ENCODE peak calls at places on chromosomes 1 and 21, in four cellular contexts. T is K562, G is A549, K is HepG2. I is an unnamed sample.
A peak's percentile ranks its signal among the peaks of the same experiment; 100 is the strongest.

GRCh38 chr1:161834967-161835366 is 68.8 kb downstream of the ATF6 start:
- DNase-seq in T (no peak), G (no peak), K (no peak), I (no peak)

GRCh38 chr1:105652109-105652508 is 1404.4 kb upstream of the PRMT6 start:
- DNase-seq in G (no peak), T (no peak), K (no peak), I (no peak)

GRCh38 chr1:227994632-227995300 is 12.0 kb upstream of the WNT3A start:
- DNase-seq in K (no peak), T (peak; percentile 9), G (no peak), I (no peak)

GRCh38 chr21:29825936-29826335 is 113.9 kb downstream of the GRIK1 start:
- DNase-seq in G (no peak), K (no peak), T (no peak), I (no peak)

GRCh38 chr1:221868894-221869293 is 127.0 kb upstream of the DUSP10 start:
- DNase-seq in K (no peak), T (no peak), G (peak; percentile 32), I (no peak)

GRCh38 chr1:1004780-1005697 is 5.1 kb upstream of the HES4 start:
- DNase-seq in T (peak; percentile 71), K (no peak), G (no peak), I (no peak)

GRCh38 chr1:115466433-115466832 is 128.4 kb upstream of the NGF start:
- DNase-seq in T (no peak), G (no peak), K (no peak), I (peak; percentile 24)

GRCh38 chr1:154866995-154867795 is 2.9 kb downstream of the KCNN3 start:
- DNase-seq in K (no peak), G (no peak), T (no peak), I (no peak)

GRCh38 chr1:110737206-110737605 is 62.5 kb upstream of the KCNA3 start:
- DNase-seq in K (no peak), T (no peak), G (no peak), I (no peak)

GRCh38 chr1:50894340-50894739 is 65.7 kb downstream of the FAF1 start:
- DNase-seq in T (no peak), G (no peak), K (no peak), I (no peak)

GRCh38 chr1:1371354-1371740 is 3.7 kb downstream of the AURKAIP1 start:
- DNase-seq in K (no peak), G (no peak), T (no peak), I (no peak)

GRCh38 chr1:243496173-243496553 is 240.3 kb downstream of the SDCCAG8 start:
- DNase-seq in T (no peak), K (no peak), G (no peak), I (peak; percentile 24)

GRCh38 chr1:62391369-62391971 is 45.4 kb upstream of the USP1 start:
- DNase-seq in K (peak; percentile 62), T (peak; percentile 54), G (no peak), I (peak; percentile 83)

GRCh38 chr1:223462047-223462446 is 68.8 kb downstream of the CCDC185 start:
- DNase-seq in K (no peak), G (no peak), T (no peak), I (no peak)

GRCh38 chr1:94286864-94287437 is 49.6 kb upstream of the ARHGAP29 start:
- DNase-seq in K (no peak), T (no peak), G (no peak), I (no peak)

GRCh38 chr21:43771698-43772367 is 4.3 kb downstream of the CSTB start:
- DNase-seq in G (no peak), K (no peak), T (no peak), I (no peak)

GRCh38 chr1:38239258-38239657 is 192.7 kb upstream of the POU3F1 start:
- DNase-seq in K (no peak), T (no peak), G (no peak), I (no peak)

GRCh38 chr1:30511563-30512252 is 211.7 kb downstream of the MATN1 start:
- DNase-seq in K (no peak), T (no peak), G (peak; percentile 54), I (no peak)

GRCh38 chr1:89142160-89142559 is 16.2 kb upstream of the GBP2 start:
- DNase-seq in T (no peak), K (no peak), G (no peak), I (no peak)

GRCh38 chr1:195376190-195376589 is 1232.0 kb downstream of the KCNT2 start:
- DNase-seq in K (peak; percentile 0), G (peak; percentile 13), T (no peak), I (no peak)

GRCh38 chr1:90879281-90879680 is 142.6 kb downstream of the ZNF644 start:
- DNase-seq in K (no peak), T (no peak), G (peak; percentile 6), I (no peak)

GRCh38 chr1:221283532-221283931 is 404.3 kb downstream of the HLX start:
- DNase-seq in T (no peak), G (no peak), K (no peak), I (no peak)

GRCh38 chr1:61237659-61238370 is 155.5 kb downstream of the NFIA start:
- DNase-seq in T (no peak), G (no peak), K (no peak), I (no peak)

GRCh38 chr1:54791880-54792522 is 9.1 kb downstream of the TTC22 start:
- DNase-seq in T (peak; percentile 81), G (peak; percentile 55), K (peak; percentile 65), I (peak; percentile 88)

GRCh38 chr1:162902372-162902771 is 41.4 kb upstream of the CCDC190 start:
- DNase-seq in T (no peak), K (no peak), G (no peak), I (no peak)

GRCh38 chr1:23809751-23810171 is 9.2 kb upstream of the GALE start:
- DNase-seq in G (peak; percentile 70), T (peak; percentile 80), K (peak; percentile 78), I (peak; percentile 84)

GRCh38 chr21:36422279-36423098 is 37.3 kb downstream of the CHAF1B start:
- DNase-seq in K (peak; percentile 40), T (peak; percentile 90), G (peak; percentile 71), I (peak; percentile 84)

GRCh38 chr1:118504867-118505266 is 319.8 kb upstream of the SPAG17 start:
- DNase-seq in T (no peak), G (no peak), K (no peak), I (no peak)

GRCh38 chr1:162373541-162374375 is 2.9 kb downstream of the SPATA46 start:
- DNase-seq in T (peak; percentile 55), K (no peak), G (peak; percentile 46), I (no peak)

GRCh38 chr1:205476648-205477047 is 20.8 kb upstream of the BLACAT1 start:
- DNase-seq in K (no peak), G (no peak), T (no peak), I (no peak)

GRCh38 chr1:205475855-205476254 is 20.0 kb upstream of the BLACAT1 start:
- DNase-seq in T (no peak), K (no peak), G (no peak), I (no peak)

GRCh38 chr1:205472737-205473565 is 17.1 kb upstream of the BLACAT1 start:
- DNase-seq in K (no peak), G (no peak), T (no peak), I (no peak)

GRCh38 chr1:205473966-205474365 is 18.1 kb upstream of the BLACAT1 start:
- DNase-seq in T (no peak), K (no peak), G (no peak), I (no peak)

GRCh38 chr1:205474571-205474970 is 18.7 kb upstream of the BLACAT1 start:
- DNase-seq in G (no peak), T (no peak), K (no peak), I (no peak)
- TF ChIP-seq HMGXB4 in G (no peak), T (no peak), K (no peak), I (no peak)

DNA sequence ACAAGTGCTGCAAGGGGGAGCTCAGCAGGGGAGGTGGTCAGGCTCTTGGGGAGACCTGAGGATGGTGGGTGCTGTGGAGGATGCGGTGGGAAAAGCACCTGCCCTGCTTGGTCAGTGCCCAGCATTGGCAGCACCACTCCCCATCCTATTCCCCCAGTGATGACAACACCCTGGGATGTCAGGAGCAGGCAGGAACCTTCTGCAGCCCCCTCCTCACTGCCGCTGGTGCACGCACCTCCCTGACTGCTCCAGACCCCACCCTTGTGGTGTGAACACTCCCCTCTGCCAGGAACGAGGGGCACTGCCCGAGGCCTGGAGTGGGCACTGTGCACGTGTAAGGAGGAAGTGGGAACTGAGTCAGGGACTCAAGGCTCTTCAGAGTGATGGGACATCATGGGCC is 12.5 kb downstream of the TMPRSS3 start:
- DNase-seq in T (no peak), K (no peak), G (no peak), I (no peak)
- TF ChIP-seq HMGXB4 in T (no peak), K (no peak), G (no peak), I (no peak)

GRCh38 chr1:59043796-59044195 is 253.1 kb upstream of the FGGY start:
- DNase-seq in K (peak; percentile 66), G (peak; percentile 60), T (no peak), I (no peak)
- TF ChIP-seq HMGXB4 in K (no peak), G (no peak), T (no peak), I (no peak)

GRCh38 chr1:67629370-67630075 is 55.5 kb upstream of the GADD45A start:
- DNase-seq in G (no peak), T (no peak), K (no peak), I (no peak)

GRCh38 chr1:67627906-67628305 is 57.1 kb upstream of the GADD45A start:
- DNase-seq in G (no peak), K (no peak), T (no peak), I (no peak)

GRCh38 chr1:67632811-67633478 is 52.1 kb upstream of the GADD45A start:
- DNase-seq in K (no peak), G (no peak), T (no peak), I (no peak)

GRCh38 chr1:67632356-67632755 is 52.6 kb upstream of the GADD45A start:
- DNase-seq in K (no peak), G (no peak), T (no peak), I (no peak)

DNA sequence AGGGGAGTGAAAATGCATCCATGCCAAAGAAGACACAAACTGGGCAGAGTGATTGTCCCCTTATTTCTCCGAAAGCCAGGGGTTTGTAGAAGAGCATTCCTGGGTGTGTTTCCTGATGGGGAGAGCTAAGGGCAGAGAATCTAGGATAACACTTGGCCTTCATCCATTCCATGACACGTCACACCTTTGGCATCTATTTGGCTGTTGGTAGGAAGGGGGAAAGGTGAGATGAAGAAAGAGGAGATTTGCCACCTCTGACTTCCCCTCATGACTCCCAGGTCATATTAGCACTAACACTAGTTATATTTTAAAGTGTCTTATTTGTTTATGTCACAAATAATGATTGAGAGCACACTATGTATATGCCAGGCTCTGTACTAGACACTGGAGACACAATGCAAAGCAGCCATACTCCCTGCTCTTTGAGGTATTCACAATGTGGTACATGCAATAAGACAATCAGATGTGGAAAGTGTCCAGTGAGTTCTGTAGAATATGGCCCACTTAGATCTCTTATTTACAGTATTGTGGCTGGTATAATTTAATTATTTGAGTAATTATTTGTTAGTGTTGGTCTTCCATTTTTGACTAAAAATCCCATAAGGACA is 54.5 kb upstream of the GADD45A start:
- DNase-seq in K (no peak), T (no peak), G (no peak), I (no peak)
- TF ChIP-seq HMGXB4 in K (no peak), T (no peak), G (no peak), I (no peak)

GRCh38 chr1:59007820-59008598 is 224.2 kb upstream of the JUN start:
- DNase-seq in T (no peak), G (no peak), K (no peak), I (no peak)
- TF ChIP-seq HMGXB4 in T (no peak), G (no peak), K (no peak), I (no peak)

I was measured in WTC11.